ENCODE peak calls at places on chromosomes 13 and 19, in five cellular contexts. I is HEK293T, D is H1, S is HepG2, V is GM12878. T is an unnamed sample.

GRCh38 chr19:3179739-3180293 is 1.2 kb downstream of the S1PR4 start:
- DNase-seq in I (no peak), D (no peak), S (no peak), V (no peak), T (no peak)

GRCh38 chr13:111474136-111475002 is 153.9 kb downstream of the TEX29 start:
- DNase-seq in I (peak; percentile 54), D (peak; percentile 47), S (peak; percentile 18), V (no peak), T (peak; percentile 38)

GRCh38 chr19:7460562-7460966 is 28.3 kb downstream of the PEX11G start:
- DNase-seq in I (no peak), D (no peak), S (no peak), V (no peak), T (no peak)

GRCh38 chr19:588758-589692 is 656 bp upstream of the HCN2 start:
- DNase-seq in I (no peak), D (no peak), S (no peak), V (no peak), T (no peak)

GRCh38 chr13:106063591-106064308 is 471.7 kb downstream of the EFNB2 start:
- DNase-seq in I (no peak), D (no peak), S (no peak), V (no peak), T (no peak)

GRCh38 chr13:113796948-113797676 is 38.1 kb downstream of the TMEM255B start:
- DNase-seq in I (no peak), D (no peak), S (no peak), V (no peak), T (no peak)

GRCh38 chr13:38518328-38518727 is 168.5 kb upstream of the FREM2 start:
- DNase-seq in I (no peak), D (no peak), S (no peak), V (no peak), T (no peak)

GRCh38 chr19:1026189-1027019 is at the start of gene CNN2:
- DNase-seq in I (peak; percentile 75), D (peak; percentile 92), S (peak; percentile 64), V (no peak), T (no peak)

GRCh38 chr13:66665991-66666390 is 564.1 kb downstream of the PCDH9 start:
- DNase-seq in I (peak; percentile 55), D (no peak), S (no peak), V (no peak), T (peak; percentile 3)

GRCh38 chr19:18906605-18907519 is 10.9 kb upstream of the CERS1 start:
- DNase-seq in I (no peak), D (no peak), S (no peak), V (no peak), T (no peak)

GRCh38 chr19:15299568-15300409 is 32.5 kb downstream of the BRD4 start:
- DNase-seq in I (no peak), D (no peak), S (no peak), V (no peak), T (no peak)

GRCh38 chr13:57935965-57936364 is 304.4 kb downstream of the PCDH17 start:
- DNase-seq in I (no peak), D (no peak), S (no peak), V (no peak), T (no peak)

GRCh38 chr19:31821346-31821745 is 472.1 kb upstream of the TSHZ3 start:
- DNase-seq in I (no peak), D (no peak), S (no peak), V (no peak), T (no peak)

GRCh38 chr13:57996717-57997116 is 365.2 kb downstream of the PCDH17 start:
- DNase-seq in I (no peak), D (no peak), S (no peak), V (no peak), T (no peak)

GRCh38 chr13:31909889-31910551 is 121.6 kb upstream of the FRY start:
- DNase-seq in I (peak; percentile 33), D (no peak), S (peak; percentile 45), V (peak; percentile 37), T (peak; percentile 32)

GRCh38 chr19:33535176-33535575 is 13.6 kb upstream of the PEPD start:
- DNase-seq in I (no peak), D (no peak), S (no peak), V (no peak), T (no peak)

GRCh38 chr13:102907886-102908515 is 62.2 kb downstream of the ERCC5 start:
- DNase-seq in I (no peak), D (no peak), S (no peak), V (no peak), T (no peak)

GRCh38 chr13:112903606-112904195 is 65.3 kb upstream of the MCF2L start:
- DNase-seq in I (no peak), D (no peak), S (no peak), V (no peak), T (no peak)

GRCh38 chr19:34671972-34672371 is 5.0 kb downstream of the SCGB2B2 start:
- DNase-seq in I (no peak), D (no peak), S (no peak), V (no peak), T (no peak)

GRCh38 chr19:30135358-30135757 is 193.3 kb downstream of the URI1 start:
- DNase-seq in I (no peak), D (no peak), S (no peak), V (no peak), T (no peak)

GRCh38 chr13:95784161-95784880 is 107.4 kb downstream of the DNAJC3 start:
- DNase-seq in I (no peak), D (no peak), S (peak; percentile 9), V (no peak), T (no peak)

GRCh38 chr13:89900104-89900760 is 1447.3 kb upstream of the MIR17HG start:
- DNase-seq in I (no peak), D (no peak), S (peak; percentile 39), V (no peak), T (no peak)

GRCh38 chr13:49348748-49349147 is 95.1 kb downstream of the CAB39L start:
- DNase-seq in I (no peak), D (peak; percentile 80), S (no peak), V (no peak), T (peak; percentile 18)

GRCh38 chr13:99803141-99803540 is 168.4 kb downstream of the ZIC5 start:
- DNase-seq in I (no peak), D (peak; percentile 28), S (no peak), V (no peak), T (no peak)
- TF ChIP-seq SUZ12 in I (no peak), D (no peak), S (no peak), V (no peak), T (no peak)

GRCh38 chr13:65594255-65594654 is 1635.9 kb downstream of the PCDH9 start:
- DNase-seq in I (no peak), D (no peak), S (no peak), V (no peak), T (no peak)
- TF ChIP-seq SUZ12 in I (no peak), D (no peak), S (no peak), V (no peak), T (no peak)

GRCh38 chr19:39425744-39426143 is 10.0 kb downstream of the RPS16 start:
- DNase-seq in I (no peak), D (no peak), S (no peak), V (no peak), T (no peak)

GRCh38 chr19:39426170-39426569 is 9.6 kb downstream of the RPS16 start:
- DNase-seq in I (no peak), D (no peak), S (no peak), V (no peak), T (no peak)

GRCh38 chr19:39424934-39425333 is 10.8 kb downstream of the RPS16 start:
- DNase-seq in I (no peak), D (no peak), S (no peak), V (no peak), T (no peak)

GRCh38 chr19:39422020-39422419 is 9.6 kb downstream of the PLEKHG2 start:
- DNase-seq in I (no peak), D (no peak), S (no peak), V (no peak), T (no peak)

GRCh38 chr19:39423258-39424086 is 11.0 kb downstream of the PLEKHG2 start:
- DNase-seq in I (no peak), D (no peak), S (no peak), V (no peak), T (no peak)
- TF ChIP-seq SUZ12 in I (no peak), D (no peak), S (no peak), V (no peak), T (no peak)

GRCh38 chr13:52851153-52851962 is 2.9 kb upstream of the PCDH8 start:
- DNase-seq in I (peak; percentile 36), D (peak; percentile 77), S (peak; percentile 7), V (peak; percentile 46), T (peak; percentile 85)
- TF ChIP-seq SUZ12 in I (no peak), D (peak; percentile 18), S (no peak), V (no peak), T (no peak)

DNA sequence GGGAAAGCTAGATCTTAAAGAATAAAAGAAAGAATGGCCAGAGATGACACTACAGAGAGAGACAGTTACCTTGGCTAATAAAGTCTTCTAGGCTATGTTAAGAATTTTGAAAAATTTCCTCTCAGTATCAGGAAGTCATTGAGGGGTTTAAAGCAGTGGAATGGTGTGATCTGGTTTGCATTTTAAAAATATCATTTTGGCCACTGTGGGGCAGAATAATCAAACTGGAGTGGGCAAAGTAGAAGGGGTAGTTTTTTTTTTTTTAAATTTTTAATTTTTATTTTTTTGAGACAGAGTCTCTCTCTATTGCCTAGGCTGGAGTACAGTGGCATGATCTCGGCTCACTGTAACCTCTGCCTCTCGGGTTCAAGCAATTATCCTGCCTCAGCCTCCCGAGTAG is 4.4 kb upstream of the CNMD start:
- DNase-seq in I (no peak), D (no peak), S (no peak), V (no peak), T (no peak)
- TF ChIP-seq SUZ12 in I (no peak), D (no peak), S (no peak), V (no peak), T (no peak)

GRCh38 chr13:25248071-25248470 is 39.2 kb downstream of the MTMR6 start:
- DNase-seq in I (no peak), D (no peak), S (no peak), V (no peak), T (no peak)

GRCh38 chr13:25249001-25249543 is 38.2 kb downstream of the MTMR6 start:
- DNase-seq in I (peak; percentile 7), D (no peak), S (peak; percentile 19), V (peak; percentile 17), T (peak; percentile 22)

GRCh38 chr13:25252229-25252628 is 35.1 kb downstream of the MTMR6 start:
- DNase-seq in I (no peak), D (no peak), S (no peak), V (no peak), T (no peak)

GRCh38 chr13:25252770-25253169 is 34.5 kb downstream of the MTMR6 start:
- DNase-seq in I (no peak), D (no peak), S (no peak), V (no peak), T (no peak)

DNA sequence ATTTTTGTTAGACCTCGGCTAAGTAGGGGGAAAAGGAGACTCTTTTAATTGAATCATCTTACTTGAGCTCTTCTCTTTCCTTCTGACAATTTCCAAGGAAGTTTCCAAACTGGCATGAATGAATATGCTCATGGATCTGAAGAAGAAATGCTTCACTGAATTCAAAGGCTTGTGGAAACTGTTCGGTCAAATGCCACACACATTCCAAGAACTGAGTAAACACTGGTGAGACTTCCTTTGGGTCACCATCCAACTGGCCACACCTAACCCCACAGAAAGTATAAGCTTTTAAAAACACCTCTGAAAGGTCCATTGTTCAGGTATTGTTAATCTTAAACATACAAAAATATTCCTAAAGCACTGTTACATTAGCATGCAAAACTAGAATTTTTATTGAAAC is 33.6 kb downstream of the MTMR6 start:
- DNase-seq in I (no peak), D (no peak), S (peak; percentile 34), V (no peak), T (no peak)
- TF ChIP-seq SUZ12 in I (no peak), D (no peak), S (no peak), V (no peak), T (no peak)

T was measured in NT2/D1.